ENCODE peak calls at places on chromosome 1, in ten cellular contexts. One of them, this sample, is unnamed.

GRCh38 chr1:97942161-97943123 is 21.6 kb upstream of the DPYD start:
- DNase-seq in activated naive CD8-positive, alpha-beta T cell treated with anti-CD3 and anti-CD28 coated beads, Interleukin-2, amount 50 U/mL, for 24 hours: no peak
- DNase-seq in stimulated activated naive CD4-positive, alpha-beta T cell: no peak
- DNase-seq in Kasumi-1: no peak
- DNase-seq in GM04504: no peak
- DNase-seq in stimulated activated CD4-positive, alpha-beta T cell treated with anti-CD3 and anti-CD28 coated beads, Interleukin-1b, Interleukin-23, amount 100 ng/mL, for 1 hour: no peak
- DNase-seq in posterior vena cava: no peak
- DNase-seq in anterior cingulate cortex: no peak
- DNase-seq in astrocyte of the spinal cord: no peak
- DNase-seq in CD8-positive, alpha-beta T cell: no peak
- DNase-seq in this sample: no peak

GRCh38 chr1:209800984-209801834 is 4.7 kb downstream of the IRF6 start:
- DNase-seq in Kasumi-1: no peak
- DNase-seq in anterior cingulate cortex: no peak
- DNase-seq in stimulated activated CD4-positive, alpha-beta T cell treated with anti-CD3 and anti-CD28 coated beads, Interleukin-1b, Interleukin-23, amount 100 ng/mL, for 1 hour: no peak
- DNase-seq in CD8-positive, alpha-beta T cell: no peak
- DNase-seq in stimulated activated naive CD4-positive, alpha-beta T cell: no peak
- DNase-seq in GM04504: no peak
- DNase-seq in posterior vena cava: no peak
- DNase-seq in astrocyte of the spinal cord: peak
- DNase-seq in activated naive CD8-positive, alpha-beta T cell treated with anti-CD3 and anti-CD28 coated beads, Interleukin-2, amount 50 U/mL, for 24 hours: no peak
- DNase-seq in this sample: no peak

GRCh38 chr1:168552961-168553360 is 9.2 kb upstream of the XCL2 start:
- DNase-seq in anterior cingulate cortex: no peak
- DNase-seq in activated naive CD8-positive, alpha-beta T cell treated with anti-CD3 and anti-CD28 coated beads, Interleukin-2, amount 50 U/mL, for 24 hours: no peak
- DNase-seq in Kasumi-1: no peak
- DNase-seq in stimulated activated naive CD4-positive, alpha-beta T cell: no peak
- DNase-seq in posterior vena cava: no peak
- DNase-seq in CD8-positive, alpha-beta T cell: no peak
- DNase-seq in astrocyte of the spinal cord: no peak
- DNase-seq in GM04504: no peak
- DNase-seq in stimulated activated CD4-positive, alpha-beta T cell treated with anti-CD3 and anti-CD28 coated beads, Interleukin-1b, Interleukin-23, amount 100 ng/mL, for 1 hour: no peak
- DNase-seq in this sample: no peak

GRCh38 chr1:229452956-229453801 is 19.3 kb upstream of the ACTA1 start:
- DNase-seq in CD8-positive, alpha-beta T cell: no peak
- DNase-seq in GM04504: no peak
- DNase-seq in activated naive CD8-positive, alpha-beta T cell treated with anti-CD3 and anti-CD28 coated beads, Interleukin-2, amount 50 U/mL, for 24 hours: no peak
- DNase-seq in anterior cingulate cortex: no peak
- DNase-seq in Kasumi-1: peak
- DNase-seq in posterior vena cava: no peak
- DNase-seq in astrocyte of the spinal cord: peak
- DNase-seq in stimulated activated naive CD4-positive, alpha-beta T cell: no peak
- DNase-seq in stimulated activated CD4-positive, alpha-beta T cell treated with anti-CD3 and anti-CD28 coated beads, Interleukin-1b, Interleukin-23, amount 100 ng/mL, for 1 hour: no peak
- DNase-seq in this sample: no peak

GRCh38 chr1:116916533-116917460 is 7.1 kb downstream of the PTGFRN start:
- DNase-seq in activated naive CD8-positive, alpha-beta T cell treated with anti-CD3 and anti-CD28 coated beads, Interleukin-2, amount 50 U/mL, for 24 hours: no peak
- DNase-seq in GM04504: no peak
- DNase-seq in astrocyte of the spinal cord: no peak
- DNase-seq in stimulated activated naive CD4-positive, alpha-beta T cell: no peak
- DNase-seq in stimulated activated CD4-positive, alpha-beta T cell treated with anti-CD3 and anti-CD28 coated beads, Interleukin-1b, Interleukin-23, amount 100 ng/mL, for 1 hour: no peak
- DNase-seq in anterior cingulate cortex: peak
- DNase-seq in CD8-positive, alpha-beta T cell: no peak
- DNase-seq in Kasumi-1: no peak
- DNase-seq in posterior vena cava: no peak
- DNase-seq in this sample: no peak

GRCh38 chr1:77271851-77272250 is 10.0 kb upstream of the AK5 start:
- DNase-seq in Kasumi-1: no peak
- DNase-seq in posterior vena cava: no peak
- DNase-seq in astrocyte of the spinal cord: peak
- DNase-seq in stimulated activated naive CD4-positive, alpha-beta T cell: no peak
- DNase-seq in CD8-positive, alpha-beta T cell: no peak
- DNase-seq in GM04504: no peak
- DNase-seq in activated naive CD8-positive, alpha-beta T cell treated with anti-CD3 and anti-CD28 coated beads, Interleukin-2, amount 50 U/mL, for 24 hours: no peak
- DNase-seq in stimulated activated CD4-positive, alpha-beta T cell treated with anti-CD3 and anti-CD28 coated beads, Interleukin-1b, Interleukin-23, amount 100 ng/mL, for 1 hour: no peak
- DNase-seq in anterior cingulate cortex: no peak
- DNase-seq in this sample: no peak

GRCh38 chr1:178530520-178530919 is 17.6 kb downstream of the TEX35 start:
- DNase-seq in Kasumi-1: no peak
- DNase-seq in CD8-positive, alpha-beta T cell: no peak
- DNase-seq in posterior vena cava: no peak
- DNase-seq in activated naive CD8-positive, alpha-beta T cell treated with anti-CD3 and anti-CD28 coated beads, Interleukin-2, amount 50 U/mL, for 24 hours: no peak
- DNase-seq in astrocyte of the spinal cord: no peak
- DNase-seq in stimulated activated naive CD4-positive, alpha-beta T cell: no peak
- DNase-seq in stimulated activated CD4-positive, alpha-beta T cell treated with anti-CD3 and anti-CD28 coated beads, Interleukin-1b, Interleukin-23, amount 100 ng/mL, for 1 hour: no peak
- DNase-seq in anterior cingulate cortex: no peak
- DNase-seq in GM04504: no peak
- DNase-seq in this sample: no peak

GRCh38 chr1:57304591-57304990 is 119.3 kb downstream of the DAB1 start:
- DNase-seq in posterior vena cava: no peak
- DNase-seq in stimulated activated CD4-positive, alpha-beta T cell treated with anti-CD3 and anti-CD28 coated beads, Interleukin-1b, Interleukin-23, amount 100 ng/mL, for 1 hour: no peak
- DNase-seq in Kasumi-1: no peak
- DNase-seq in activated naive CD8-positive, alpha-beta T cell treated with anti-CD3 and anti-CD28 coated beads, Interleukin-2, amount 50 U/mL, for 24 hours: no peak
- DNase-seq in GM04504: no peak
- DNase-seq in CD8-positive, alpha-beta T cell: no peak
- DNase-seq in anterior cingulate cortex: no peak
- DNase-seq in stimulated activated naive CD4-positive, alpha-beta T cell: no peak
- DNase-seq in astrocyte of the spinal cord: no peak
- DNase-seq in this sample: no peak

GRCh38 chr1:228149341-228150020 is at the start of gene GJC2:
- DNase-seq in stimulated activated CD4-positive, alpha-beta T cell treated with anti-CD3 and anti-CD28 coated beads, Interleukin-1b, Interleukin-23, amount 100 ng/mL, for 1 hour: no peak
- DNase-seq in GM04504: no peak
- DNase-seq in anterior cingulate cortex: peak
- DNase-seq in CD8-positive, alpha-beta T cell: no peak
- DNase-seq in activated naive CD8-positive, alpha-beta T cell treated with anti-CD3 and anti-CD28 coated beads, Interleukin-2, amount 50 U/mL, for 24 hours: no peak
- DNase-seq in astrocyte of the spinal cord: no peak
- DNase-seq in Kasumi-1: no peak
- DNase-seq in posterior vena cava: peak
- DNase-seq in stimulated activated naive CD4-positive, alpha-beta T cell: no peak
- DNase-seq in this sample: no peak

GRCh38 chr1:245378352-245379144 is 223.8 kb downstream of the KIF26B start:
- DNase-seq in stimulated activated naive CD4-positive, alpha-beta T cell: no peak
- DNase-seq in posterior vena cava: no peak
- DNase-seq in GM04504: no peak
- DNase-seq in astrocyte of the spinal cord: no peak
- DNase-seq in Kasumi-1: no peak
- DNase-seq in CD8-positive, alpha-beta T cell: no peak
- DNase-seq in activated naive CD8-positive, alpha-beta T cell treated with anti-CD3 and anti-CD28 coated beads, Interleukin-2, amount 50 U/mL, for 24 hours: peak
- DNase-seq in anterior cingulate cortex: no peak
- DNase-seq in stimulated activated CD4-positive, alpha-beta T cell treated with anti-CD3 and anti-CD28 coated beads, Interleukin-1b, Interleukin-23, amount 100 ng/mL, for 1 hour: no peak
- DNase-seq in this sample: no peak

GRCh38 chr1:41582851-41583657 is 98.6 kb upstream of the EDN2 start:
- DNase-seq in stimulated activated naive CD4-positive, alpha-beta T cell: no peak
- DNase-seq in anterior cingulate cortex: no peak
- DNase-seq in posterior vena cava: peak
- DNase-seq in stimulated activated CD4-positive, alpha-beta T cell treated with anti-CD3 and anti-CD28 coated beads, Interleukin-1b, Interleukin-23, amount 100 ng/mL, for 1 hour: no peak
- DNase-seq in Kasumi-1: no peak
- DNase-seq in astrocyte of the spinal cord: no peak
- DNase-seq in CD8-positive, alpha-beta T cell: no peak
- DNase-seq in GM04504: no peak
- DNase-seq in activated naive CD8-positive, alpha-beta T cell treated with anti-CD3 and anti-CD28 coated beads, Interleukin-2, amount 50 U/mL, for 24 hours: no peak
- DNase-seq in this sample: no peak

GRCh38 chr1:54475357-54476230 is 69.4 kb upstream of the SSBP3 start:
- DNase-seq in astrocyte of the spinal cord: no peak
- DNase-seq in activated naive CD8-positive, alpha-beta T cell treated with anti-CD3 and anti-CD28 coated beads, Interleukin-2, amount 50 U/mL, for 24 hours: no peak
- DNase-seq in GM04504: no peak
- DNase-seq in posterior vena cava: no peak
- DNase-seq in CD8-positive, alpha-beta T cell: no peak
- DNase-seq in anterior cingulate cortex: peak
- DNase-seq in Kasumi-1: no peak
- DNase-seq in stimulated activated CD4-positive, alpha-beta T cell treated with anti-CD3 and anti-CD28 coated beads, Interleukin-1b, Interleukin-23, amount 100 ng/mL, for 1 hour: no peak
- DNase-seq in stimulated activated naive CD4-positive, alpha-beta T cell: peak
- DNase-seq in this sample: peak

GRCh38 chr1:219792337-219793021 is 135.9 kb downstream of the SLC30A10 start:
- DNase-seq in GM04504: peak
- DNase-seq in activated naive CD8-positive, alpha-beta T cell treated with anti-CD3 and anti-CD28 coated beads, Interleukin-2, amount 50 U/mL, for 24 hours: no peak
- DNase-seq in stimulated activated CD4-positive, alpha-beta T cell treated with anti-CD3 and anti-CD28 coated beads, Interleukin-1b, Interleukin-23, amount 100 ng/mL, for 1 hour: no peak
- DNase-seq in posterior vena cava: no peak
- DNase-seq in anterior cingulate cortex: no peak
- DNase-seq in CD8-positive, alpha-beta T cell: no peak
- DNase-seq in Kasumi-1: no peak
- DNase-seq in astrocyte of the spinal cord: peak
- DNase-seq in stimulated activated naive CD4-positive, alpha-beta T cell: no peak
- DNase-seq in this sample: no peak

GRCh38 chr1:81119319-81119718 is 681.4 kb upstream of the ADGRL2 start:
- DNase-seq in astrocyte of the spinal cord: no peak
- DNase-seq in stimulated activated naive CD4-positive, alpha-beta T cell: no peak
- DNase-seq in anterior cingulate cortex: no peak
- DNase-seq in CD8-positive, alpha-beta T cell: no peak
- DNase-seq in Kasumi-1: no peak
- DNase-seq in stimulated activated CD4-positive, alpha-beta T cell treated with anti-CD3 and anti-CD28 coated beads, Interleukin-1b, Interleukin-23, amount 100 ng/mL, for 1 hour: no peak
- DNase-seq in posterior vena cava: no peak
- DNase-seq in activated naive CD8-positive, alpha-beta T cell treated with anti-CD3 and anti-CD28 coated beads, Interleukin-2, amount 50 U/mL, for 24 hours: no peak
- DNase-seq in GM04504: no peak
- DNase-seq in this sample: no peak

GRCh38 chr1:93770640-93771039 is 89.0 kb upstream of the BCAR3 start:
- DNase-seq in stimulated activated CD4-positive, alpha-beta T cell treated with anti-CD3 and anti-CD28 coated beads, Interleukin-1b, Interleukin-23, amount 100 ng/mL, for 1 hour: no peak
- DNase-seq in GM04504: no peak
- DNase-seq in posterior vena cava: no peak
- DNase-seq in stimulated activated naive CD4-positive, alpha-beta T cell: no peak
- DNase-seq in Kasumi-1: peak
- DNase-seq in activated naive CD8-positive, alpha-beta T cell treated with anti-CD3 and anti-CD28 coated beads, Interleukin-2, amount 50 U/mL, for 24 hours: no peak
- DNase-seq in CD8-positive, alpha-beta T cell: no peak
- DNase-seq in astrocyte of the spinal cord: no peak
- DNase-seq in anterior cingulate cortex: no peak
- DNase-seq in this sample: no peak

GRCh38 chr1:204041232-204041767 is 31.6 kb upstream of the SOX13 start:
- DNase-seq in activated naive CD8-positive, alpha-beta T cell treated with anti-CD3 and anti-CD28 coated beads, Interleukin-2, amount 50 U/mL, for 24 hours: no peak
- DNase-seq in stimulated activated CD4-positive, alpha-beta T cell treated with anti-CD3 and anti-CD28 coated beads, Interleukin-1b, Interleukin-23, amount 100 ng/mL, for 1 hour: no peak
- DNase-seq in posterior vena cava: no peak
- DNase-seq in anterior cingulate cortex: no peak
- DNase-seq in CD8-positive, alpha-beta T cell: no peak
- DNase-seq in astrocyte of the spinal cord: no peak
- DNase-seq in Kasumi-1: no peak
- DNase-seq in GM04504: no peak
- DNase-seq in stimulated activated naive CD4-positive, alpha-beta T cell: no peak
- DNase-seq in this sample: no peak

GRCh38 chr1:26730695-26731094 is 34.9 kb downstream of the ARID1A start:
- DNase-seq in GM04504: no peak
- DNase-seq in activated naive CD8-positive, alpha-beta T cell treated with anti-CD3 and anti-CD28 coated beads, Interleukin-2, amount 50 U/mL, for 24 hours: no peak
- DNase-seq in astrocyte of the spinal cord: peak
- DNase-seq in anterior cingulate cortex: no peak
- DNase-seq in stimulated activated naive CD4-positive, alpha-beta T cell: no peak
- DNase-seq in Kasumi-1: no peak
- DNase-seq in CD8-positive, alpha-beta T cell: no peak
- DNase-seq in stimulated activated CD4-positive, alpha-beta T cell treated with anti-CD3 and anti-CD28 coated beads, Interleukin-1b, Interleukin-23, amount 100 ng/mL, for 1 hour: no peak
- DNase-seq in posterior vena cava: no peak
- DNase-seq in this sample: no peak

GRCh38 chr1:54645806-54646676 is 4.5 kb downstream of the MROH7 start:
- DNase-seq in astrocyte of the spinal cord: no peak
- DNase-seq in activated naive CD8-positive, alpha-beta T cell treated with anti-CD3 and anti-CD28 coated beads, Interleukin-2, amount 50 U/mL, for 24 hours: no peak
- DNase-seq in posterior vena cava: no peak
- DNase-seq in stimulated activated naive CD4-positive, alpha-beta T cell: no peak
- DNase-seq in CD8-positive, alpha-beta T cell: no peak
- DNase-seq in stimulated activated CD4-positive, alpha-beta T cell treated with anti-CD3 and anti-CD28 coated beads, Interleukin-1b, Interleukin-23, amount 100 ng/mL, for 1 hour: no peak
- DNase-seq in GM04504: no peak
- DNase-seq in Kasumi-1: no peak
- DNase-seq in anterior cingulate cortex: no peak
- DNase-seq in this sample: no peak

This sample was measured in CD4-positive, CD25-positive, alpha-beta regulatory T cell.